ENCODE peak calls at places on chromosomes 16 and 17, in ten cellular contexts. Z is sigmoid colon, W is A549, Y is tibial nerve, J is upper lobe of left lung, B is stomach, E is suprapubic skin, M is K562, N is transverse colon, I is H1. S is an unnamed sample.

GRCh38 chr17:77778636-77779524 is 179.6 kb upstream of the TNRC6C start:
- DNase-seq in Z (peak; percentile 94), W (peak; percentile 35), Y (no peak), J (peak; percentile 73), B (peak; percentile 34), E (no peak), M (no peak), N (peak; percentile 44), I (no peak), S (no peak)

GRCh38 chr17:353838-354234 is 1.2 kb upstream of the RPH3AL start:
- DNase-seq in Z (no peak), W (no peak), Y (no peak), J (no peak), B (no peak), E (no peak), M (no peak), N (no peak), I (no peak), S (no peak)

GRCh38 chr16:5349661-5350060 is 252.1 kb upstream of the EEF2KMT start:
- DNase-seq in Z (no peak), W (no peak), Y (no peak), J (no peak), B (no peak), E (no peak), M (no peak), N (no peak), I (no peak), S (no peak)

GRCh38 chr16:8634991-8635736 is 13.7 kb downstream of the METTL22 start:
- DNase-seq in Z (peak; percentile 56), W (peak; percentile 64), Y (no peak), J (no peak), B (no peak), E (no peak), M (peak; percentile 65), N (no peak), I (peak; percentile 68), S (no peak)

GRCh38 chr16:62638964-62639861 is 603.0 kb upstream of the CDH8 start:
- DNase-seq in Z (no peak), W (no peak), Y (no peak), J (no peak), B (no peak), E (no peak), M (no peak), N (no peak), I (no peak), S (no peak)

GRCh38 chr17:42422958-42423712 is at the start of gene CAVIN1:
- DNase-seq in Z (peak; percentile 100), W (peak; percentile 97), Y (peak; percentile 99), J (peak; percentile 97), B (peak; percentile 92), E (peak; percentile 100), M (peak; percentile 93), N (peak; percentile 93), I (peak; percentile 94), S (peak; percentile 100)

GRCh38 chr17:4645642-4646041 is 4.2 kb upstream of the ALOX15 start:
- DNase-seq in Z (no peak), W (no peak), Y (no peak), J (peak; percentile 39), B (no peak), E (no peak), M (no peak), N (no peak), I (no peak), S (no peak)

GRCh38 chr17:14776791-14777190 is 475.9 kb downstream of the HS3ST3B1 start:
- DNase-seq in Z (no peak), W (no peak), Y (no peak), J (no peak), B (no peak), E (no peak), M (no peak), N (no peak), I (no peak), S (no peak)

GRCh38 chr17:77444653-77445029 is 303.9 kb downstream of the SEC14L1 start:
- DNase-seq in Z (no peak), W (no peak), Y (no peak), J (no peak), B (no peak), E (no peak), M (peak; percentile 44), N (peak; percentile 49), I (no peak), S (peak; percentile 67)

GRCh38 chr17:52026075-52026474 is 132.4 kb downstream of the CA10 start:
- DNase-seq in Z (no peak), W (no peak), Y (no peak), J (no peak), B (no peak), E (no peak), M (no peak), N (no peak), I (no peak), S (no peak)

GRCh38 chr16:83366228-83366627 is 441.6 kb upstream of the HSBP1 start:
- DNase-seq in Z (no peak), W (no peak), Y (no peak), J (no peak), B (no peak), E (no peak), M (no peak), N (no peak), I (no peak), S (no peak)

GRCh38 chr17:78241277-78242023 is 10.0 kb downstream of the TMEM235 start:
- DNase-seq in Z (no peak), W (peak; percentile 93), Y (no peak), J (no peak), B (no peak), E (no peak), M (peak; percentile 78), N (no peak), I (peak; percentile 49), S (no peak)

GRCh38 chr16:10121496-10121895 is 60.7 kb downstream of the GRIN2A start:
- DNase-seq in Z (no peak), W (no peak), Y (no peak), J (no peak), B (no peak), E (no peak), M (no peak), N (no peak), I (no peak), S (no peak)

GRCh38 chr16:11263737-11264136 is 5.4 kb downstream of the TNP2 start:
- DNase-seq in Z (no peak), W (no peak), Y (no peak), J (no peak), B (no peak), E (no peak), M (no peak), N (no peak), I (no peak), S (no peak)

GRCh38 chr17:66351053-66351452 is 48.6 kb downstream of the PRKCA start:
- DNase-seq in Z (peak; percentile 71), W (no peak), Y (no peak), J (peak; percentile 81), B (peak; percentile 84), E (no peak), M (no peak), N (peak; percentile 83), I (no peak), S (no peak)

GRCh38 chr17:3905017-3905486 is 11.2 kb downstream of the P2RX1 start:
- DNase-seq in Z (no peak), W (no peak), Y (no peak), J (no peak), B (peak; percentile 45), E (no peak), M (no peak), N (peak; percentile 75), I (no peak), S (no peak)

GRCh38 chr17:61353615-61354014 is 46.0 kb upstream of the TBX2 start:
- DNase-seq in Z (no peak), W (no peak), Y (no peak), J (no peak), B (no peak), E (no peak), M (no peak), N (no peak), I (no peak), S (no peak)
- TF ChIP-seq EP300 in Z (no peak), W (no peak), Y (no peak), J (no peak), B (no peak), E (no peak), M (no peak), N (no peak), I (no peak), S (no peak)

GRCh38 chr16:31537362-31537921 is 9.7 kb downstream of the AHSP start:
- DNase-seq in Z (no peak), W (no peak), Y (no peak), J (no peak), B (no peak), E (no peak), M (no peak), N (no peak), I (peak; percentile 45), S (no peak)
- H3K4me3 ChIP-seq in Z (peak overlapping the region; percentile 37), W (no peak overlapping the region), Y (peak overlapping the region; percentile 25), J (peak overlapping the region; percentile 54), B (peak overlapping the region; percentile 42), E (peak overlapping the region; percentile 44), M (no peak overlapping the region), N (no peak overlapping the region), I (peak overlapping the region; percentile 31), S (no peak overlapping the region)

GRCh38 chr17:19389386-19389785 is 2.4 kb upstream of the MFAP4 start:
- DNase-seq in Z (peak; percentile 54), W (no peak), Y (no peak), J (no peak), B (no peak), E (no peak), M (no peak), N (peak; percentile 4), I (no peak), S (no peak)
- TF ChIP-seq EP300 in Z (no peak), W (no peak), Y (no peak), J (no peak), B (no peak), E (no peak), M (no peak), N (no peak), I (no peak), S (no peak)

GRCh38 chr16:31477220-31478216 is 5.4 kb upstream of the SLC5A2 start:
- DNase-seq in Z (no peak), W (peak; percentile 21), Y (no peak), J (peak; percentile 91), B (peak; percentile 86), E (peak; percentile 78), M (peak; percentile 92), N (peak; percentile 92), I (peak; percentile 86), S (no peak)
- H3K4me3 ChIP-seq in Z (peak overlapping the region; percentile 30), W (no peak overlapping the region), Y (peak overlapping the region; percentile 48), J (peak overlapping the region; percentile 60), B (peak overlapping the region; percentile 40), E (peak overlapping the region; percentile 43), M (peak overlapping the region; percentile 51), N (peak overlapping the region; percentile 36), I (peak overlapping the region; percentile 48), S (no peak overlapping the region)

GRCh38 chr17:8072727-8073461 is 14.6 kb downstream of the ALOX12B start:
- DNase-seq in Z (no peak), W (no peak), Y (no peak), J (no peak), B (no peak), E (no peak), M (no peak), N (no peak), I (peak; percentile 68), S (no peak)
- TF ChIP-seq EP300 in Z (no peak), W (no peak), Y (no peak), J (no peak), B (no peak), E (no peak), M (no peak), N (no peak), I (no peak), S (no peak)